ENCODE peak calls at places on chromosome 1, in nine cellular contexts. T is stomach; N is tibial nerve; I is heart right ventricle; U is colonic mucosa; O is SK-N-SH; C is CD8-positive, alpha-beta T cell; W is left lung; R is mammary epithelial cell. F is an unnamed sample. For H3K27me3, the result is how much of the 10 kb centered on the place peaks cover.

GRCh38 chr1:198788561-198789064 is 149.8 kb downstream of the PTPRC start:
- DNase-seq in T (no peak), N (no peak), I (no peak), U (no peak), O (peak), C (peak), W (no peak), R (no peak), F (no peak)

GRCh38 chr1:32869844-32870614 is 683 bp downstream of the FNDC5 start:
- DNase-seq in T (no peak), N (no peak), I (no peak), U (no peak), O (no peak), C (no peak), W (no peak), R (no peak), F (no peak)

GRCh38 chr1:213958346-213958745 is 29.4 kb upstream of the PROX1 start:
- DNase-seq in T (no peak), N (no peak), I (no peak), U (no peak), O (no peak), C (no peak), W (no peak), R (no peak), F (no peak)

GRCh38 chr1:230186003-230186863 is 119.2 kb downstream of the GALNT2 start:
- DNase-seq in T (peak), N (no peak), I (no peak), U (peak), O (no peak), C (no peak), W (no peak), R (peak), F (peak)

GRCh38 chr1:59029366-59029765 is 245.5 kb upstream of the JUN start:
- DNase-seq in T (no peak), N (no peak), I (no peak), U (no peak), O (no peak), C (no peak), W (no peak), R (no peak), F (no peak)

GRCh38 chr1:208002672-208003071 is 91.7 kb upstream of the CD34 start:
- DNase-seq in T (no peak), N (no peak), I (no peak), U (no peak), O (no peak), C (no peak), W (no peak), R (no peak), F (no peak)

GRCh38 chr1:20486457-20487235 is 636 bp upstream of the CAMK2N1 start:
- DNase-seq in T (peak), N (no peak), I (peak), U (peak), O (peak), C (peak), W (peak), R (peak), F (peak)

GRCh38 chr1:226891846-226892533 is 21.6 kb downstream of the PSEN2 start:
- DNase-seq in T (no peak), N (no peak), I (no peak), U (no peak), O (no peak), C (no peak), W (no peak), R (no peak), F (no peak)

GRCh38 chr1:193434319-193434718 is 247.9 kb upstream of the B3GALT2 start:
- DNase-seq in T (no peak), N (no peak), I (no peak), U (no peak), O (no peak), C (no peak), W (no peak), R (peak), F (no peak)

DNA sequence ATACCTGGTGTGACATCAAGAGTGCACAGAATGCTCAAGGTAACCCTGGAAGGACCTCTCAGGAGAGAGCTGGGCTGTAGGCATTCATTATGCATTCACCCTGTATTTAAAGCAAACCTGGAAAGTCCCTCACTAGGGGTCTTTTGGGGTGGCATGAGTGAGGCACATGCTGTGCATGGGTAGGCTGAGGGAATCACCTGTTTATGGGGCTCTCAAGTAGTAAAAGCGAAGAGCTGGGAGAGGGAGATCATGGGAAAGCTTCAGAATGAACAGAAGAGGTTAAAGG is 736 bp downstream of the EFNA1 start:
- DNase-seq in T (no peak), N (no peak), I (no peak), U (no peak), O (no peak), C (no peak), W (no peak), R (peak), F (no peak)
- H3K27me3 ChIP-seq in T (under half), N (under half), I (under half), U (under half), O (under half), C (under half), W (half or more), R (under half), F (under half)

GRCh38 chr1:204155881-204156280 is 4.0 kb upstream of the ETNK2 start:
- DNase-seq in T (no peak), N (no peak), I (no peak), U (no peak), O (no peak), C (no peak), W (no peak), R (no peak), F (no peak)
- TF ChIP-seq CTCF in T (no peak), N (no peak), I (no peak), U (no peak), O (no peak), C (no peak), W (no peak), R (no peak), F (no peak)

DNA sequence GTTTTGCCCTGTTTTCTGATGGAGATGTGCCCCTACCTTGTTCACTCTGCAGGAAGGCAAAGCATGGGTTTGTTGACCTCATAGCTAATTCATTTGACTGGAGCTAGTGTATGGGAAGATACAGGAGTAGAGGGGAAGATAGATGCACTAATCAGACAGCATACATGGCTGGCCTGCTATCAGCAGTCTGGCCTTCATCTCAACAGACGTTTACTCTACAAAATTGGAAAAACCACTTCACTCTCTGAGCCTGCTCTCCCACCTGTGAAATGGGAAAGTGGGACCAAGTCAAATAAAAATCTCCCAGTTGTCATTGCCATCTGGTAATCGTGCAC is 235.2 kb upstream of the RAB4A start:
- DNase-seq in T (no peak), N (no peak), I (no peak), U (no peak), O (no peak), C (no peak), W (no peak), R (no peak), F (no peak)
- H3K4me3 ChIP-seq in T (no peak), N (no peak), I (no peak), U (no peak), O (no peak), C (no peak), W (no peak), R (no peak), F (no peak)

GRCh38 chr1:5632226-5632625 is 360.0 kb downstream of the NPHP4 start:
- DNase-seq in T (no peak), N (no peak), I (no peak), U (peak), O (no peak), C (no peak), W (peak), R (no peak), F (no peak)

GRCh38 chr1:5632814-5633213 is 359.4 kb downstream of the NPHP4 start:
- DNase-seq in T (no peak), N (no peak), I (no peak), U (no peak), O (no peak), C (no peak), W (no peak), R (no peak), F (no peak)

GRCh38 chr1:5623399-5623798 is 368.8 kb downstream of the NPHP4 start:
- DNase-seq in T (no peak), N (no peak), I (no peak), U (no peak), O (no peak), C (no peak), W (no peak), R (no peak), F (peak)

GRCh38 chr1:5628416-5628815 is 363.8 kb downstream of the NPHP4 start:
- DNase-seq in T (no peak), N (no peak), I (no peak), U (no peak), O (no peak), C (no peak), W (no peak), R (no peak), F (no peak)
- H3K27me3 ChIP-seq in T (under half), N (under half), I (under half), U (under half), O (under half), C (under half), W (under half), R (under half), F (under half)

DNA sequence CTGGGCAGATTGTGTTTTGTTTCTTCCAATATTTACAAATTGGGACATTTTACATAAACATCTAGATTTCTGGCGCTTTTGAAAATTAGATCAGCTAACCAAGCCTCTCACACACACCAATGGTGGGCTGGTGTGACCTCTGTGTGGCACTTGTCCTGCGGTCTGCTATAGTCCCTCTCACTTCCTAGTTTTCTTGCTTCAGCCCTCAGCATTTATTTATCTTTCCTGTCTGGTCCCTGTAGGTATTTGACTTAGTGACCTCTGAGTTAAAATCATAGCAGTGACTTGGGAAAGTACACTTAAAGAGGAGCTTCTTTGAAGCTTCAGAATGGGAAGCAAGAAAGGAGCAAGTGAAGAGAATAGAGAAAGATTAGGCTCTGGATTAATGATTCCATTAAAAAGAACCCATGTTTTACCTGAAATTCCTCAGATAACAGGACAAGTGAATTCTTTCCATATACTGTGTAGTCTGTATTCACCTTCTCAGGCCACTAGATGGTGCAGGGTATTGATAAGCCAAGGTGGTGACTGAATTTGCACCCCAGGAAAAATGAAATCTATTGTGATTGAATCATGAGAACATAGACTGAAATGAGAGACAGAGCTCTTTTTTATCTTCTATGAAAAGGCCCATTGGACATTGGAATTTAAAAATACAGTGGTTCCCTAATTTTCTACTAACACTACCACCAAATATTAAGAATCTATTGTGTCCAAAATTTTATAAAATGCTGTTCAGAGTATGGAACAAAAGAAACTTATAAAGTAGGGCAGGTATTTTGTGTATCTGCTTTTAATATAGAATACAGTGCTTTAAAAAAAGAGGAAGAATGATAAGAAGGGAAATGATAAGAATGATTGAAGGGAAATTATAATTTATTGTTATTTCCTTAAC is 7.1 kb upstream of the DIPK1A start:
- DNase-seq in T (no peak), N (no peak), I (no peak), U (no peak), O (peak), C (peak), W (no peak), R (peak), F (no peak)
- TF ChIP-seq CTCF in T (no peak), N (peak), I (peak), U (peak), O (peak), C (peak), W (no peak), R (peak), F (peak)

F was measured in psoas muscle.